ENCODE peak calls at places on chromosome 16, in six cellular contexts. G, W, P, C, O and I are unnamed samples. For H3K4me1, the result is how much of the 10 kb centered on the place peaks cover.

GRCh38 chr16:54286330-54287017 is at the start of gene IRX3:
- DNase-seq in G (peak), W (no peak), P (peak), C (peak), O (peak), I (no peak)

GRCh38 chr16:80924372-80924978 is 82.2 kb downstream of the CMC2 start:
- DNase-seq in G (no peak), W (no peak), P (no peak), C (peak), O (no peak), I (no peak)

GRCh38 chr16:25747160-25747758 is 55.5 kb downstream of the HS3ST4 start:
- DNase-seq in G (no peak), W (no peak), P (no peak), C (no peak), O (no peak), I (no peak)

GRCh38 chr16:87368029-87368765 is 15.4 kb downstream of the FBXO31 start:
- DNase-seq in G (no peak), W (no peak), P (no peak), C (no peak), O (no peak), I (no peak)

GRCh38 chr16:65229191-65229662 is 107.4 kb upstream of the CDH11 start:
- DNase-seq in G (no peak), W (no peak), P (no peak), C (no peak), O (no peak), I (no peak)

GRCh38 chr16:3171855-3172593 is 16.0 kb upstream of the OR1F1 start:
- DNase-seq in G (no peak), W (no peak), P (no peak), C (no peak), O (no peak), I (no peak)

GRCh38 chr16:71288570-71288889 is 672 bp downstream of the CMTR2 start:
- DNase-seq in G (no peak), W (no peak), P (no peak), C (no peak), O (no peak), I (no peak)

GRCh38 chr16:46830902-46831647 is at the start of gene C16orf87:
- DNase-seq in G (peak), W (peak), P (peak), C (peak), O (peak), I (peak)

GRCh38 chr16:59210955-59211541 is 476.9 kb upstream of the GOT2 start:
- DNase-seq in G (no peak), W (no peak), P (no peak), C (peak), O (peak), I (no peak)

GRCh38 chr16:354971-355441 is 2.5 kb upstream of the AXIN1 start:
- DNase-seq in G (no peak), W (peak), P (no peak), C (no peak), O (no peak), I (peak)

GRCh38 chr16:2821483-2822157 is 4.6 kb downstream of the PRSS21 start:
- DNase-seq in G (peak), W (no peak), P (no peak), C (no peak), O (no peak), I (no peak)

GRCh38 chr16:58451945-58452401 is 48.0 kb upstream of the NDRG4 start:
- DNase-seq in G (no peak), W (no peak), P (peak), C (no peak), O (no peak), I (no peak)

GRCh38 chr16:20074089-20074956 is 633 bp upstream of the GPR139 start:
- DNase-seq in G (no peak), W (no peak), P (no peak), C (no peak), O (no peak), I (no peak)

GRCh38 chr16:12675852-12676251 is 127.8 kb downstream of the CPPED1 start:
- DNase-seq in G (no peak), W (no peak), P (no peak), C (no peak), O (no peak), I (no peak)

GRCh38 chr16:55433535-55433934 is 45.5 kb upstream of the MMP2 start:
- DNase-seq in G (no peak), W (no peak), P (no peak), C (no peak), O (no peak), I (no peak)

GRCh38 chr16:89096042-89096717 is 2.5 kb downstream of the ACSF3 start:
- DNase-seq in G (no peak), W (no peak), P (no peak), C (no peak), O (no peak), I (no peak)

GRCh38 chr16:56321159-56321558 is 104.2 kb downstream of the AMFR start:
- DNase-seq in G (no peak), W (no peak), P (no peak), C (no peak), O (no peak), I (no peak)

GRCh38 chr16:26756633-26757032 is 310.1 kb upstream of the C16orf82 start:
- DNase-seq in G (no peak), W (no peak), P (no peak), C (no peak), O (no peak), I (no peak)

GRCh38 chr16:86045601-86045971 is 146.6 kb downstream of the IRF8 start:
- DNase-seq in G (no peak), W (no peak), P (no peak), C (no peak), O (no peak), I (no peak)

GRCh38 chr16:23508589-23509440 is 1.5 kb downstream of the GGA2 start:
- DNase-seq in G (peak), W (no peak), P (no peak), C (no peak), O (no peak), I (no peak)

GRCh38 chr16:88923926-88924833 is 52.8 kb downstream of the CBFA2T3 start:
- DNase-seq in G (no peak), W (no peak), P (no peak), C (peak), O (no peak), I (no peak)

GRCh38 chr16:73028721-73029361 is 19.1 kb downstream of the ZFHX3 start:
- DNase-seq in G (no peak), W (no peak), P (no peak), C (no peak), O (no peak), I (no peak)

GRCh38 chr16:5756969-5757368 is 659.4 kb upstream of the EEF2KMT start:
- DNase-seq in G (no peak), W (no peak), P (no peak), C (no peak), O (no peak), I (no peak)

GRCh38 chr16:86528061-86528929 is 18.0 kb downstream of the FOXF1 start:
- DNase-seq in G (no peak), W (no peak), P (no peak), C (no peak), O (no peak), I (no peak)

GRCh38 chr16:67883146-67883871 is 1.4 kb upstream of the NRN1L start:
- DNase-seq in G (no peak), W (no peak), P (no peak), C (no peak), O (no peak), I (no peak)

GRCh38 chr16:85010931-85011845 is at the start of gene ZDHHC7:
- DNase-seq in G (peak), W (peak), P (peak), C (peak), O (peak), I (peak)

GRCh38 chr16:1093284-1094123 is 2.5 kb downstream of the C1QTNF8 start:
- DNase-seq in G (no peak), W (no peak), P (no peak), C (no peak), O (no peak), I (no peak)

GRCh38 chr16:71351558-71351901 is 7.0 kb upstream of the CALB2 start:
- DNase-seq in G (no peak), W (no peak), P (no peak), C (no peak), O (peak), I (no peak)

GRCh38 chr16:83793179-83793578 is 14.6 kb upstream of the HSBP1 start:
- DNase-seq in G (no peak), W (no peak), P (no peak), C (no peak), O (no peak), I (no peak)

GRCh38 chr16:15434425-15435215 is at the start of gene BMERB1:
- DNase-seq in G (peak), W (peak), P (peak), C (peak), O (peak), I (peak)

GRCh38 chr16:26196310-26196709 is 504.6 kb downstream of the HS3ST4 start:
- DNase-seq in G (no peak), W (no peak), P (no peak), C (no peak), O (no peak), I (no peak)

GRCh38 chr16:86806838-86807351 is 228.5 kb downstream of the FOXL1 start:
- DNase-seq in G (no peak), W (no peak), P (no peak), C (no peak), O (no peak), I (no peak)

GRCh38 chr16:27313422-27314160 is at the start of gene IL4R:
- DNase-seq in G (peak), W (peak), P (peak), C (peak), O (peak), I (peak)

GRCh38 chr16:84868328-84868727 is 48.5 kb downstream of the CRISPLD2 start:
- DNase-seq in G (no peak), W (no peak), P (no peak), C (no peak), O (no peak), I (no peak)

GRCh38 chr16:27529962-27530361 is 19.8 kb downstream of the GTF3C1 start:
- DNase-seq in G (no peak), W (no peak), P (no peak), C (no peak), O (no peak), I (no peak)

GRCh38 chr16:49632111-49632797 is 223.7 kb downstream of the ZNF423 start:
- DNase-seq in G (no peak), W (no peak), P (no peak), C (peak), O (no peak), I (no peak)
- H3K4me3 ChIP-seq in G (no peak), W (no peak), P (no peak), C (no peak), O (no peak), I (no peak)

GRCh38 chr16:17515421-17516210 is 44.9 kb upstream of the XYLT1 start:
- DNase-seq in G (no peak), W (no peak), P (no peak), C (no peak), O (no peak), I (no peak)

GRCh38 chr16:17519041-17519440 is 48.3 kb upstream of the XYLT1 start:
- DNase-seq in G (no peak), W (no peak), P (no peak), C (no peak), O (no peak), I (no peak)

GRCh38 chr16:17518441-17518840 is 47.7 kb upstream of the XYLT1 start:
- DNase-seq in G (no peak), W (no peak), P (no peak), C (no peak), O (no peak), I (no peak)

GRCh38 chr16:17520567-17520966 is 49.8 kb upstream of the XYLT1 start:
- DNase-seq in G (no peak), W (no peak), P (no peak), C (no peak), O (no peak), I (no peak)

DNA sequence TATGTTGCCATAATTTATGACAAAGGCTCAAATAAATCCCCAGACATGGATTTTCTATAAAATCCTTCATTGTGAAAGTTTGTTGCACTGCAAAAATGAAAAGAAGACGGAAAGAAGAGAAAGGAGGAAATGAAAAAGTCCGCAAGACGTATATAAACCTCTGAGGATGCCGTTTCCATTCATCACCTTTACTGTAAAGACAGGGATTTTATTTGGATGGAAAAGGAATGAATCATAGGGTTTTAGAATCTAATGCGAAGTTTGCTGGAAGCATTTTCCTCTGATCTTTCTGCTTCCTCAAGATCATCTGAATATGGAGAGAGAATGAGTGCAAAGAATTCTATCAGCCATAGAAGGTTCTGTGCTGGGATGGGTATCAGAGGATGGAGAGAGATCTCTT is 48.8 kb upstream of the XYLT1 start:
- DNase-seq in G (no peak), W (no peak), P (no peak), C (no peak), O (no peak), I (no peak)
- H3K27ac ChIP-seq in G (no peak), W (no peak), P (no peak), C (no peak), O (no peak), I (no peak)

GRCh38 chr16:48611329-48612137 is 1.6 kb upstream of the N4BP1 start:
- DNase-seq in G (peak), W (peak), P (no peak), C (no peak), O (no peak), I (peak)
- H3K4me1 ChIP-seq in G (under half), W (half or more), P (under half), C (under half), O (under half), I (half or more)

GRCh38 chr16:4313563-4314531 is 2.0 kb upstream of the GLIS2 start:
- DNase-seq in G (peak), W (no peak), P (no peak), C (peak), O (no peak), I (no peak)
- H3K4me3 ChIP-seq in G (no peak), W (no peak), P (no peak), C (no peak), O (no peak), I (no peak)

DNA sequence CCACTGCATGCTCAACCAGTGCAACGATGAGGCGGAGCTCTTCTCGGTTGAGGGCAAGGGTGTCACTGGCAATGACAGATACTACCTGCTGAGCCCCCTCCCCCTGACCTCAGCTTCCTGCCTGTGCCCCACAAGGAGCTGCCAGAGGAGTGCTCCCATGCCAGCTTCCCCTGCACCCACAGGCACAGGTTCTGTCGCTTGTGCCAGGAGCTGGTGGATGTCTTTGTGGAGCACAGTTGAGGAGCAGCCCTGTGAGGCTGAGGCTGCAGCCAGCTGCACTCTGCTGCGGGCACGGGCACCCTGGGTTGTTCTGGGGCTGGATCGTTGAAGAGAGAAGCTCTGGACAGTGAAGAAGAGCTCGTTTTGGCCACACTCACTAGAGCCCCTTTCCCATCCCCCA is 165.3 kb upstream of the ZNF267 start:
- DNase-seq in G (no peak), W (no peak), P (no peak), C (no peak), O (no peak), I (no peak)
- H3K27ac ChIP-seq in G (no peak), W (no peak), P (no peak), C (no peak), O (no peak), I (no peak)

GRCh38 chr16:69565611-69566436 is at the start of gene NFAT5:
- DNase-seq in G (peak), W (peak), P (peak), C (peak), O (peak), I (peak)

GRCh38 chr16:69566437-69567030 is 768 bp downstream of the NFAT5 start:
- DNase-seq in G (peak), W (peak), P (peak), C (peak), O (peak), I (no peak)

GRCh38 chr16:69564845-69565610 is 738 bp upstream of the NFAT5 start:
- DNase-seq in G (no peak), W (no peak), P (no peak), C (no peak), O (no peak), I (no peak)

GRCh38 chr16:69563605-69564580 is 1.9 kb upstream of the NFAT5 start:
- DNase-seq in G (no peak), W (peak), P (no peak), C (no peak), O (no peak), I (no peak)

DNA sequence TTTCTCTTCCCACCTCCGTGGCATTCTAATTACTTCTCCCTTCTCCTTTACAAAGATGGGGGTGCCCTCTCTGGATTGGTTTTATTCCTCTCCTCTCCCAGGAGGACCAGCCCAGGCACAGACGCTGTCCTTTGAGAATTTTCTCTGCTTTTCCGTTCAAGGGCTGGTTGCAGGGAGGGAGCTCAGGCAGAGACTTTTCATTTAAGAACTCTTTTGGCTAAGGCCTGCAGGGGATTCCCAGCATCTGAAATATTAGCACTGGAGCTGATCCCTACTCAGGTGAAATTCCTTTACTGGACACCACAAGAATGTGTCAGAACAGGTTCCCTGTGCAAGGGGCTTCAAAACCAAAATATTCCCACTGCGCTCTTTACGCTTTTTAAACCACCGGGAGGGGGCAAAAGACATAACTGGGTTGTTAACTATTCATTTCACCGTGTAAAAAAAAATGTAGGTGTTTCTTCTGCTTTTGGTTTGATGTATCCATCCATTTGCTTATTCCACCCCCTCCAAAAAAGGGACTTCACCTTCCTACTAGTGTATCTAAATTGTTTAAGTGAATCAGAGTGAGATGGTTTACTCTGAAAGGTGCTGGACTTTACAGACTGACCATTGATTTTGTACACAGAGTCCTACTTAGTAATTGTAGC is 1.4 kb downstream of the NFAT5 start:
- DNase-seq in G (no peak), W (no peak), P (peak), C (peak), O (peak), I (no peak)
- H3K4me1 ChIP-seq in G (under half), W (under half), P (under half), C (under half), O (under half), I (under half)

DNA sequence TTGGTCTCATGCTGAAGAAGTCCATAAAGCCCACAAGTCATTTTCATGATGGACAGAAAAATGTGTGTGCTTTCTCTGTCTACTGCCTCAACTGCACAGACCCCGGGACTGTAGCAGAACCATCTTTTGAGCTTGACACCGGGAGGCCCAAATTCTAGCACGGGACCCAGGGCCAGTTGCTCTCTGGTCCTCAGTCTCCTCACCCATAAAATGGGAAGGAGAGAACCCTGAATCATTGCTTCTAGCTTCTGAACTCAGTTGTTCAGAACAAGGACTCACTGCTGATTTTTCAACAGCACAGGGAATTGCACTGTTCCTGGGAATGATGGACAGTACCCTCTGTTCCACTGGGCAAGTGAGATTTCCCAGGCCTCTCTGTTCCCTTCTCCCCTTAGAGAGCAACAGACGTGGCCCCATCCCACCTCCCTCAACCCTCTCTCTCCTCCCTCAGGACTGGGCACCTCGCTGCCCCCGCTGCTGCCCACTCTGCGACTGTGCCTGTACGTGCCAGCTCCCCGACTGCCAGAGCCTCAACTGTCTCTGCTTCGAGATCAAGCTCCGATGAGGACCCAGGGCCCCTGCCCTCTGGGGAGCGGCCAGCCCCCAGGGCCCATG is 2.2 kb upstream of the ALDOA start:
- DNase-seq in G (peak), W (no peak), P (no peak), C (peak), O (no peak), I (no peak)
- H3K4me3 ChIP-seq in G (no peak), W (peak), P (peak), C (peak), O (peak), I (peak)

GRCh38 chr16:66293207-66293735 is 73.2 kb upstream of the CDH5 start:
- DNase-seq in G (no peak), W (no peak), P (no peak), C (no peak), O (no peak), I (no peak)

GRCh38 chr16:66292241-66292935 is 74.1 kb upstream of the CDH5 start:
- DNase-seq in G (no peak), W (no peak), P (no peak), C (no peak), O (no peak), I (peak)

GRCh38 chr16:66295191-66295590 is 71.3 kb upstream of the CDH5 start:
- DNase-seq in G (no peak), W (no peak), P (no peak), C (no peak), O (no peak), I (no peak)

GRCh38 chr16:66294507-66294906 is 72.0 kb upstream of the CDH5 start:
- DNase-seq in G (no peak), W (no peak), P (no peak), C (no peak), O (no peak), I (no peak)

GRCh38 chr16:66293932-66294331 is 72.6 kb upstream of the CDH5 start:
- DNase-seq in G (no peak), W (no peak), P (no peak), C (no peak), O (no peak), I (no peak)
- H3K27ac ChIP-seq in G (no peak), W (no peak), P (no peak), C (no peak), O (no peak), I (no peak)